ENCODE peak calls at places on chromosomes 13 and 19, in four cellular contexts. T is H9, C is neuronal stem cell, U is IMR-90. M is an unnamed sample.

GRCh38 chr19:38727868-38728660 is 16.2 kb downstream of the CAPN12 start:
- DNase-seq in C (no peak), T (no peak), U (no peak), M (no peak)

GRCh38 chr13:95301135-95301946 is at the start of gene ABCC4:
- DNase-seq in C (peak; percentile 73), T (peak; percentile 84), U (peak; percentile 72), M (peak; percentile 15)

GRCh38 chr19:35347171-35347929 is at the start of gene FFAR1:
- DNase-seq in U (no peak), T (peak; percentile 19), C (no peak), M (peak; percentile 41)

GRCh38 chr13:64154514-64154913 is 2738.9 kb upstream of the PCDH20 start:
- DNase-seq in C (no peak), T (no peak), U (peak; percentile 40), M (no peak)

GRCh38 chr13:92187378-92187989 is 789.1 kb downstream of the GPC5 start:
- DNase-seq in C (peak; percentile 50), U (peak; percentile 27), T (no peak), M (peak; percentile 68)

GRCh38 chr13:111946214-111946613 is 120.7 kb upstream of the SOX1 start:
- DNase-seq in U (no peak), C (no peak), T (no peak), M (no peak)

GRCh38 chr13:73704587-73704986 is 429.6 kb downstream of the KLF12 start:
- DNase-seq in T (no peak), C (no peak), U (no peak), M (no peak)

GRCh38 chr13:112652512-112653458 is 37.1 kb upstream of the ATP11A start:
- DNase-seq in U (no peak), T (no peak), C (no peak), M (no peak)

GRCh38 chr13:52739468-52740071 is at the start of gene CNMD:
- DNase-seq in U (no peak), T (peak; percentile 50), C (no peak), M (no peak)

GRCh38 chr13:23322353-23323336 is 110.9 kb downstream of the SACS start:
- DNase-seq in U (peak; percentile 6), T (no peak), C (no peak), M (no peak)

GRCh38 chr13:50531917-50532899 is 311.3 kb downstream of the DLEU7 start:
- DNase-seq in T (no peak), U (peak; percentile 62), C (no peak), M (no peak)

GRCh38 chr19:43651758-43652545 is 12.3 kb upstream of the CADM4 start:
- DNase-seq in T (peak; percentile 70), U (peak; percentile 65), C (no peak), M (peak; percentile 66)

GRCh38 chr13:97122381-97122996 is 99.6 kb upstream of the MBNL2 start:
- DNase-seq in C (no peak), U (peak; percentile 73), T (no peak), M (peak; percentile 78)

GRCh38 chr13:27014406-27015359 is 156.9 kb downstream of the USP12 start:
- DNase-seq in T (peak; percentile 26), U (no peak), C (no peak), M (no peak)

GRCh38 chr13:40328091-40328490 is 338.4 kb downstream of the FOXO1 start:
- DNase-seq in U (no peak), T (no peak), C (no peak), M (no peak)

GRCh38 chr13:20136781-20137703 is 23.8 kb downstream of the GJA3 start:
- DNase-seq in C (no peak), T (peak; percentile 78), U (no peak), M (peak; percentile 55)

GRCh38 chr19:492091-492531 is 4.2 kb upstream of the MADCAM1 start:
- DNase-seq in U (no peak), T (peak; percentile 59), C (no peak), M (peak; percentile 55)

GRCh38 chr19:41958367-41959055 is 610 bp downstream of the RABAC1 start:
- DNase-seq in U (peak; percentile 62), T (peak; percentile 93), C (peak; percentile 71), M (peak; percentile 87)
- H3K23ac ChIP-seq in U (peak overlapping the region; percentile 99), T (no peak overlapping the region), C (peak overlapping the region; percentile 95), M (no peak overlapping the region)

GRCh38 chr19:40921005-40921897 is 39.2 kb upstream of the CYP2A7 start:
- DNase-seq in U (no peak), C (no peak), T (no peak), M (no peak)
- H3K9ac ChIP-seq in U (no peak overlapping the region), C (no peak overlapping the region), T (no peak overlapping the region), M (no peak overlapping the region)

DNA sequence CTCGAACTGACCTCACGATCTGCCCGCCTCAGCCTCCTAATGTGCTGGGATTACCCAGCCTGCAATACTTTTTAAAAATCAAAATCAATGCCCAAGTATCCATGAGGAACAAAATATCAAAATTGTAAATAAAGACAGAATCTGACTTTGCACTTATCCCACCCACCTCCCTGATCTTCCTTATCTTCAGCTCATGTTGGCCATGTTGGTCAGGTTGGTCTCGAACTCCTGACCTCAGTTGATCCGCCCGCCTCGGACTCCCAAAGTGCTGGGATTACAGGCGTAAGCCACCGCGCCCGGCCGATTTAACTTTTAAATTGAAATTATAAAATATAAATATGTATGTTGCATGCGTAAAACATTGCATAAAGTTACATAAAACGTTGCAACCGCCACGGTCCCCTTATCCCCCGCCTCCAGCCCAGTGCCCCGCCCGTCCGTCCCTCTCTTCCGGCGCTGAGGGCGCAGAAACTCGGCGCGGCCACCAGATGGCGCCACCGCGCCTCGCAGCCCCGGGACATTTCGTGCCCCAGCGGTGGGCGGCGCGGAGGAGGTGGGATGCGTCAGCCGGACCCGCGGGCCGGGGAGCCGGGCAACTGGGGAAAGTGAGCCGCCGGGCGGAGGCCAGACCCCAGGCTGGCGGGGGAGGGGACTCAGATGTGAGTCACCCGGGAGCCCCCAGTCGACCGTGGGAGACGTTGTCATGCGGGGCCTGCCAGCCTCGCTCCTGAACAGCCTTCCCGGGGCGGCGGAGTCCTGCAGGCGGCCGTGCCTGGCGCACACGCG is 1.5 kb upstream of the GADD45B start:
- DNase-seq in T (peak; percentile 89), C (peak; percentile 88), U (peak; percentile 87), M (peak; percentile 94)
- H2BK5ac ChIP-seq in T (no peak overlapping the region), C (peak overlapping the region; percentile 66), U (peak overlapping the region; percentile 25), M (peak overlapping the region; percentile 98)

DNA sequence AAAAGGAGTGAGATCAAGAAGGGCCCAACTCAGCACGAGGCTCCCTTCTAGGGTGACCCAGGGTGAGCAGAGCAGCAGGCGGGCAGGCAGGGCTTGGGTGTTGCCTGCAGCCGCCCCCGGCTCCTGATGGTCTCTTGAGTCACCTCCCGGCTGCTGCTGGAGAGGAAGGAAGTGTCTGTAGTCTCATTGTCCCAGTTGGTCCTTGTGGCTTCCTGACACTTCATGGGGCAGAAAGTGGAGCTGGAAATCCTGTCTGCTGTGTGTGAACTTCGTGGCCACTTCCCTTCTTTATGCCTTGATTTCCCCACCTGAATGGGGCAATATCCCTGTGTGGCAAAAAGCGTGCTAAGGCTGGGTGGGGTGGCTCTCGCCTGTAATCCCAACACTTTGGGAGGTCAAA is 2.5 kb downstream of the MAP1S start:
- DNase-seq in T (no peak), C (no peak), U (peak; percentile 13), M (no peak)
- H3K23ac ChIP-seq in T (no peak overlapping the region), C (no peak overlapping the region), U (no peak overlapping the region), M (no peak overlapping the region)

DNA sequence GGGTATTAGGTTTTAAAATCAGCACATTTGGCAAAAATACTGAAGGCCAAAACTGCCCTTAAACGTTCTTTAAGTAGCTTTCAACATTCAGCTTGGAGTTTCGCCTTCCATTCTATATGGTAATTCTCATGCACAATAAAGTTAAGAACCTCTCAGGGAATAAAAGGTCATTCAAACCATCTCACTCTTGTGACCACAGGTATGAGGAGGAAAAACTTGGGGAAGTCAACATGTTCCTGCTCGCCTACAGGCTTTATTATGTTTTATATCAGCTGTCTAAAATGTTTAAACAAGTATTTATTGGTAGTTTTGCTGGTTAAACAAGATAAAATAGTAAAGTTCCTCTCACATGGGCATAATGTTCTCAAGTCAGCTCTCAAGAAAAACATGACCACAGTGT is 19.9 kb upstream of the TM9SF2 start:
- DNase-seq in U (no peak), T (no peak), C (no peak), M (no peak)
- H3K9ac ChIP-seq in U (no peak overlapping the region), T (no peak overlapping the region), C (no peak overlapping the region), M (no peak overlapping the region)